ENCODE peak calls at places on chromosomes 12 and 14, in four cellular contexts. I is activated T-cell treated with anti-CD3 and anti-CD28 coated beads for 48 hours, S is CD14-positive monocyte, B is HuH-7.5. L is an unnamed sample.

GRCh38 chr12:120961604-120962486 is 16.5 kb upstream of the HNF1A start:
- DNase-seq in S (no peak), B (no peak), I (no peak), L (peak)

GRCh38 chr14:29927596-29928341 is at the start of gene PRKD1:
- DNase-seq in B (peak), S (no peak), I (no peak), L (peak)

GRCh38 chr14:42407153-42407552 is 800.5 kb downstream of the LRFN5 start:
- DNase-seq in I (no peak), S (no peak), B (no peak), L (no peak)

GRCh38 chr12:93773122-93773871 is 96.1 kb downstream of the CRADD start:
- DNase-seq in I (peak), S (peak), B (no peak), L (no peak)

GRCh38 chr14:75982724-75983358 is 1.0 kb upstream of the TGFB3 start:
- DNase-seq in I (no peak), S (no peak), B (peak), L (peak)

GRCh38 chr12:71691504-71692129 is 5.7 kb downstream of the TMEM19 start:
- DNase-seq in S (no peak), I (no peak), B (no peak), L (peak)

GRCh38 chr12:14849664-14850063 is 6.3 kb upstream of the ART4 start:
- DNase-seq in I (no peak), S (no peak), B (no peak), L (no peak)

GRCh38 chr12:49301759-49302158 is 6.8 kb downstream of the PRPH start:
- DNase-seq in I (peak), B (no peak), S (no peak), L (no peak)

GRCh38 chr14:75063013-75063412 is 811 bp downstream of the ACYP1 start:
- DNase-seq in I (no peak), S (no peak), B (no peak), L (no peak)

GRCh38 chr12:58169826-58170225 is 228.5 kb downstream of the ATP23 start:
- DNase-seq in B (no peak), I (no peak), S (no peak), L (no peak)

GRCh38 chr12:96513681-96514080 is 24.3 kb downstream of the CFAP54 start:
- DNase-seq in B (no peak), S (no peak), I (no peak), L (no peak)

GRCh38 chr12:57027011-57027804 is 10.9 kb upstream of the TAC3 start:
- DNase-seq in S (no peak), B (no peak), I (no peak), L (no peak)

GRCh38 chr12:76591461-76591860 is 31.9 kb upstream of the OSBPL8 start:
- DNase-seq in S (no peak), B (no peak), I (no peak), L (no peak)

GRCh38 chr14:100708349-100709217 is 18.1 kb upstream of the DLK1 start:
- DNase-seq in B (peak), S (no peak), I (no peak), L (peak)

GRCh38 chr14:46352876-46353275 is 298.7 kb downstream of the RPL10L start:
- DNase-seq in S (no peak), I (no peak), B (no peak), L (no peak)

GRCh38 chr14:35632276-35633071 is 98.5 kb downstream of the INSM2 start:
- DNase-seq in I (no peak), B (no peak), S (no peak), L (no peak)

GRCh38 chr14:26966942-26967341 is 369.1 kb upstream of the NOVA1 start:
- DNase-seq in S (no peak), B (no peak), I (no peak), L (peak)

GRCh38 chr12:3230758-3231375 is 153.7 kb downstream of the TSPAN9 start:
- DNase-seq in S (no peak), I (no peak), B (no peak), L (no peak)

GRCh38 chr12:15700595-15700994 is 88.6 kb downstream of the EPS8 start:
- DNase-seq in I (no peak), S (no peak), B (no peak), L (no peak)

GRCh38 chr12:67239061-67239460 is 30.1 kb upstream of the CAND1 start:
- DNase-seq in B (no peak), I (no peak), S (no peak), L (no peak)

GRCh38 chr14:51398898-51399297 is 158.9 kb downstream of the TMX1 start:
- DNase-seq in I (no peak), S (no peak), B (no peak), L (no peak)

GRCh38 chr14:69673578-69674305 is 62.3 kb downstream of the SUSD6 start:
- DNase-seq in S (no peak), B (no peak), I (no peak), L (peak)

L was measured in body of pancreas.